ENCODE peak calls at places on chromosomes 5 and 9, in four cellular contexts. One of them, this sample, is unnamed.

GRCh38 chr5:138903113-138903789 is 28.1 kb upstream of the LRRTM2 start:
- DNase-seq in HepG2: no peak
- DNase-seq in H1: no peak
- DNase-seq in K562: no peak
- DNase-seq in this sample: no peak

GRCh38 chr5:62354028-62354874 is 48.2 kb downstream of the KIF2A start:
- DNase-seq in HepG2: peak
- DNase-seq in H1: no peak
- DNase-seq in K562: peak
- DNase-seq in this sample: peak

GRCh38 chr9:115369322-115369957 is 251.5 kb upstream of the TNC start:
- DNase-seq in HepG2: no peak
- DNase-seq in H1: no peak
- DNase-seq in K562: no peak
- DNase-seq in this sample: no peak

GRCh38 chr5:79157289-79157688 is 45.7 kb downstream of the BHMT start:
- DNase-seq in HepG2: no peak
- DNase-seq in H1: no peak
- DNase-seq in K562: no peak
- DNase-seq in this sample: no peak

GRCh38 chr9:134057311-134057665 is 10.5 kb downstream of the BRD3 start:
- DNase-seq in HepG2: no peak
- DNase-seq in H1: no peak
- DNase-seq in K562: no peak
- DNase-seq in this sample: no peak

GRCh38 chr9:101462558-101462957 is 27.0 kb upstream of the ALDOB start:
- DNase-seq in HepG2: no peak
- DNase-seq in H1: peak
- DNase-seq in K562: peak
- DNase-seq in this sample: no peak

GRCh38 chr9:90972057-90972456 is 170.4 kb downstream of the SYK start:
- DNase-seq in HepG2: no peak
- DNase-seq in H1: no peak
- DNase-seq in K562: no peak
- DNase-seq in this sample: peak

GRCh38 chr9:133876144-133876543 is 116.0 kb downstream of the VAV2 start:
- DNase-seq in HepG2: no peak
- DNase-seq in H1: no peak
- DNase-seq in K562: peak
- DNase-seq in this sample: no peak

GRCh38 chr5:87360132-87360531 is 52.6 kb downstream of the CCNH start:
- DNase-seq in HepG2: no peak
- DNase-seq in H1: no peak
- DNase-seq in K562: no peak
- DNase-seq in this sample: no peak

DNA sequence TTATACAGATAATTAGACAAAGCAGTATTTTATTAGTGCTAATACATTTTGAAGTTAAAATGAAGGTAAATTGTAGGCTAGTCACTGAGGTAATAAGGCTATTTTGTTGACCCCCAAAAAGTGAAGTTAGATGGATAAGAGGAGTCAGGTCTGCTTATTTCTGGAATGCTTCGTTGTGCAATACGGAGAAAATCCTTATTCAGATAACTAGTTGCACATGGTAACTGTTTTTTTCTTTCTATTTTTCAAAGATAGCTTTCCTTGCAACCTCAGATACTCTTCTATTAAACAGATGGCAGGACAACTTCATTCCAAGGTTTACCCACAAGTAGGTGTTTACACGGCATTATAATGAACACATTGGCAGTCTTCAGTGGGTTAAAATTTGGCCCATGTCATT is 101.1 kb downstream of the TMEM174 start:
- DNase-seq in HepG2: no peak
- DNase-seq in H1: no peak
- DNase-seq in K562: no peak
- DNase-seq in this sample: no peak
- TF ChIP-seq HDAC2 in HepG2: no peak
- TF ChIP-seq HDAC2 in H1: no peak
- TF ChIP-seq HDAC2 in K562: no peak
- TF ChIP-seq HDAC2 in this sample: no peak

DNA sequence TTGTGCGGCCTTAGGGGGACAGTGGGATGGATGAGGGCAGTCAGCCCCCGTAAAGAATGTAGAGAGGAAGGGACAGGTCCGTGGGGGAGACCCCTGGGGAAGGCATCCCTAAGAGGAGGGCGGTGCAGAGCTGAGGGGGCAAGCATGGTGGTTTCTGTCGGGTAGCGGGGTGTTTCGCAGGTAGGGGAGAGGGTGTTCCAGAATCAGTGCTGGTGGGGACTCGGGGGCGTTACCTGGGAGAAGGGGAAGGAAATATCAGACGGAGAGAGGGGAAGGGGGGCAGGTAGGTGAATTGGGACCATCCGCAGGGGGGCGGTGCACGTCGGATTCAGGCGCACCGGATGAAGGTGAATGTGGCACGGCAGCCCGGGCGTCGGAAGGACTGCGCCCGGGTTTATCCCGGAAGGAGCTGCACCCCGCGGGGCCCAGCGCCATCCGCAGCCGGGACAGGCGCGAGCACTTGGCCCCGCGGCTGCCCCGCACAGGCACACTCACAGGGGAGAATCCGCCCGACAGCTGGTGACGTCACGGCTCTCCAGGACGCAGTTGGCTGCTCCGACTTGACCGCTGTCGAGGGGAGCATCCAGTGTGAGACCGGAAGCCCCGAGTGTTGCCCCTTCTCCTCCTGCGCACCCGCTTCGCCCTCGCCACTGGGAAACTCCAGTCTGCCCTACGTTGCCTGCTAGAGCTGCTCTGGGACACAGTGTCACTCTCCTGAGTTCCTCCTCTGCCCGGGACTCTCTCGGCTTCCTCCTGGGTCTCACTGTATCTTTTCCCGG is 1.3 kb downstream of the CD72 start:
- DNase-seq in HepG2: no peak
- DNase-seq in H1: no peak
- DNase-seq in K562: peak
- DNase-seq in this sample: no peak
- TF ChIP-seq EZH2 in HepG2: no peak
- TF ChIP-seq EZH2 in H1: no peak
- TF ChIP-seq EZH2 in K562: no peak
- TF ChIP-seq EZH2 in this sample: no peak

GRCh38 chr5:33487256-33487655 is 46.5 kb downstream of the TARS1 start:
- DNase-seq in HepG2: no peak
- DNase-seq in H1: no peak
- DNase-seq in K562: no peak
- DNase-seq in this sample: no peak
- TF ChIP-seq HDAC2 in HepG2: no peak
- TF ChIP-seq HDAC2 in H1: no peak
- TF ChIP-seq HDAC2 in K562: no peak
- TF ChIP-seq HDAC2 in this sample: no peak

DNA sequence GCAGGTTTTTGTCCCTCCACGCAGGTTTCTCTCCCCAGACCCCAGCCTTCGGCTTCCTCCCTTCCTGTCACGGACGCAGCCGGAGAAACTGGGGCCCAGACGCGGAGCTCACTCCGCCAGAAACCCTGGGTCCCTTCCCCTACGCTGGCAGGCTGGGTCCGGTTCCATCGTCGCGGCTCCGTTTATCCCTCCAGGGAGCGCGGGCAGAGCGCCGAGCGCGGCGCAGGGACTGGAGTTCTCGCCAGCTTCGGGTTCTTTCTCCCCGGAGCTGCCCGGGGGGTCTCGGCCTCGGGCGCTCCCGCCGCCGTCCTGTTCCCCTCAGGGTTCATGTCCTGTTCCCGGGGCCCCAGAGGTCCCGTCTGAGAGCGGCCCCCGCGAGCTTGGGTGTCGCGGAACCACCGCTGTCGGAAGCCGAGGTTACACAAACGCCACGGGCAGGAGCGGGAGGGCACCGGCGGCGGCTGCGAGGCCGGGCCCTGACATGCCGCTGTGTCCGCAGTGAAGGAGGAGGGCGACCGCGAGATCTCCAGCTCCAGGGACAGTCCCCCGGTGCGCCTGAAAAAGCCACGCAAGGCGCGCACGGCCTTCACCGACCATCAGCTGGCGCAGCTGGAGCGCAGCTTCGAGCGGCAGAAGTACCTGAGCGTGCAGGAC is 4.6 kb downstream of the BARHL1 start:
- DNase-seq in HepG2: no peak
- DNase-seq in H1: no peak
- DNase-seq in K562: no peak
- DNase-seq in this sample: no peak
- TF ChIP-seq EZH2 in HepG2: no peak
- TF ChIP-seq EZH2 in H1: peak
- TF ChIP-seq EZH2 in K562: no peak
- TF ChIP-seq EZH2 in this sample: no peak

GRCh38 chr5:171221931-171222330 is 87.1 kb upstream of the TLX3 start:
- DNase-seq in HepG2: no peak
- DNase-seq in H1: no peak
- DNase-seq in K562: no peak
- DNase-seq in this sample: no peak
- TF ChIP-seq HDAC2 in HepG2: no peak
- TF ChIP-seq HDAC2 in H1: no peak
- TF ChIP-seq HDAC2 in K562: no peak
- TF ChIP-seq HDAC2 in this sample: no peak

GRCh38 chr9:136714096-136714875 is 1.9 kb downstream of the DIPK1B start:
- DNase-seq in HepG2: no peak
- DNase-seq in H1: no peak
- DNase-seq in K562: no peak
- DNase-seq in this sample: no peak

GRCh38 chr9:136714876-136715239 is 2.5 kb downstream of the DIPK1B start:
- DNase-seq in HepG2: no peak
- DNase-seq in H1: no peak
- DNase-seq in K562: no peak
- DNase-seq in this sample: no peak

GRCh38 chr9:136713555-136713949 is 1.2 kb downstream of the DIPK1B start:
- DNase-seq in HepG2: no peak
- DNase-seq in H1: no peak
- DNase-seq in K562: peak
- DNase-seq in this sample: no peak

GRCh38 chr9:136711751-136712689 is at the start of gene DIPK1B:
- DNase-seq in HepG2: no peak
- DNase-seq in H1: no peak
- DNase-seq in K562: peak
- DNase-seq in this sample: no peak

GRCh38 chr9:136712690-136713554 is 550 bp downstream of the DIPK1B start:
- DNase-seq in HepG2: no peak
- DNase-seq in H1: no peak
- DNase-seq in K562: peak
- DNase-seq in this sample: no peak
- TF ChIP-seq EZH2 in HepG2: no peak
- TF ChIP-seq EZH2 in H1: no peak
- TF ChIP-seq EZH2 in K562: no peak
- TF ChIP-seq EZH2 in this sample: no peak

This sample was measured in GM12878.